ENCODE peak calls at places on chromosomes 13 and 19, in seven cellular contexts. One of them, this sample, is unnamed.

GRCh38 chr13:30734434-30734833 is 909 bp upstream of the ALOX5AP start:
- DNase-seq in left kidney: no peak
- DNase-seq in colonic mucosa: no peak
- DNase-seq in stimulated activated CD4-positive, alpha-beta T cell treated with anti-CD3 and anti-CD28 coated beads, Interleukin-1b, Interleukin-23, amount 100 ng/mL, for 24 hours: no peak
- DNase-seq in effector memory CD8-positive, alpha-beta T cell: no peak
- DNase-seq in T-helper 2 cell treated with Interferon-gamma antibody and Interleukin-4, amounts not matched to agents 5 μg/mL and 100 μg/mL, for 36 hours: no peak
- DNase-seq in stimulated activated naive CD8-positive, alpha-beta T cell treated with anti-CD3 and anti-CD28 coated beads, Interleukin-15, amount 100 ng/mL, for 72 hours: no peak
- DNase-seq in this sample: no peak

GRCh38 chr13:91247768-91248167 is 99.7 kb upstream of the MIR17HG start:
- DNase-seq in colonic mucosa: no peak
- DNase-seq in stimulated activated naive CD8-positive, alpha-beta T cell treated with anti-CD3 and anti-CD28 coated beads, Interleukin-15, amount 100 ng/mL, for 72 hours: no peak
- DNase-seq in left kidney: peak; percentile 14
- DNase-seq in T-helper 2 cell treated with Interferon-gamma antibody and Interleukin-4, amounts not matched to agents 5 μg/mL and 100 μg/mL, for 36 hours: no peak
- DNase-seq in stimulated activated CD4-positive, alpha-beta T cell treated with anti-CD3 and anti-CD28 coated beads, Interleukin-1b, Interleukin-23, amount 100 ng/mL, for 24 hours: no peak
- DNase-seq in effector memory CD8-positive, alpha-beta T cell: no peak
- DNase-seq in this sample: no peak

GRCh38 chr13:98606296-98606695 is 29.4 kb upstream of the STK24 start:
- DNase-seq in colonic mucosa: no peak
- DNase-seq in left kidney: peak; percentile 65
- DNase-seq in effector memory CD8-positive, alpha-beta T cell: no peak
- DNase-seq in stimulated activated CD4-positive, alpha-beta T cell treated with anti-CD3 and anti-CD28 coated beads, Interleukin-1b, Interleukin-23, amount 100 ng/mL, for 24 hours: no peak
- DNase-seq in stimulated activated naive CD8-positive, alpha-beta T cell treated with anti-CD3 and anti-CD28 coated beads, Interleukin-15, amount 100 ng/mL, for 72 hours: no peak
- DNase-seq in T-helper 2 cell treated with Interferon-gamma antibody and Interleukin-4, amounts not matched to agents 5 μg/mL and 100 μg/mL, for 36 hours: no peak
- DNase-seq in this sample: no peak

GRCh38 chr19:2394669-2395292 is 32.6 kb downstream of the TIMM13 start:
- DNase-seq in stimulated activated CD4-positive, alpha-beta T cell treated with anti-CD3 and anti-CD28 coated beads, Interleukin-1b, Interleukin-23, amount 100 ng/mL, for 24 hours: no peak
- DNase-seq in stimulated activated naive CD8-positive, alpha-beta T cell treated with anti-CD3 and anti-CD28 coated beads, Interleukin-15, amount 100 ng/mL, for 72 hours: no peak
- DNase-seq in left kidney: no peak
- DNase-seq in colonic mucosa: peak; percentile 73
- DNase-seq in T-helper 2 cell treated with Interferon-gamma antibody and Interleukin-4, amounts not matched to agents 5 μg/mL and 100 μg/mL, for 36 hours: no peak
- DNase-seq in effector memory CD8-positive, alpha-beta T cell: no peak
- DNase-seq in this sample: no peak

GRCh38 chr19:7648265-7649014 is 11.5 kb downstream of the STXBP2 start:
- DNase-seq in colonic mucosa: no peak
- DNase-seq in T-helper 2 cell treated with Interferon-gamma antibody and Interleukin-4, amounts not matched to agents 5 μg/mL and 100 μg/mL, for 36 hours: no peak
- DNase-seq in effector memory CD8-positive, alpha-beta T cell: no peak
- DNase-seq in stimulated activated naive CD8-positive, alpha-beta T cell treated with anti-CD3 and anti-CD28 coated beads, Interleukin-15, amount 100 ng/mL, for 72 hours: no peak
- DNase-seq in stimulated activated CD4-positive, alpha-beta T cell treated with anti-CD3 and anti-CD28 coated beads, Interleukin-1b, Interleukin-23, amount 100 ng/mL, for 24 hours: no peak
- DNase-seq in left kidney: no peak
- DNase-seq in this sample: no peak

GRCh38 chr19:58516964-58517833 is 2.4 kb downstream of the ZBTB45 start:
- DNase-seq in left kidney: no peak
- DNase-seq in effector memory CD8-positive, alpha-beta T cell: no peak
- DNase-seq in T-helper 2 cell treated with Interferon-gamma antibody and Interleukin-4, amounts not matched to agents 5 μg/mL and 100 μg/mL, for 36 hours: no peak
- DNase-seq in colonic mucosa: no peak
- DNase-seq in stimulated activated naive CD8-positive, alpha-beta T cell treated with anti-CD3 and anti-CD28 coated beads, Interleukin-15, amount 100 ng/mL, for 72 hours: no peak
- DNase-seq in stimulated activated CD4-positive, alpha-beta T cell treated with anti-CD3 and anti-CD28 coated beads, Interleukin-1b, Interleukin-23, amount 100 ng/mL, for 24 hours: no peak
- DNase-seq in this sample: no peak

GRCh38 chr13:112679381-112679780 is 10.5 kb upstream of the ATP11A start:
- DNase-seq in stimulated activated CD4-positive, alpha-beta T cell treated with anti-CD3 and anti-CD28 coated beads, Interleukin-1b, Interleukin-23, amount 100 ng/mL, for 24 hours: no peak
- DNase-seq in left kidney: no peak
- DNase-seq in colonic mucosa: no peak
- DNase-seq in stimulated activated naive CD8-positive, alpha-beta T cell treated with anti-CD3 and anti-CD28 coated beads, Interleukin-15, amount 100 ng/mL, for 72 hours: no peak
- DNase-seq in effector memory CD8-positive, alpha-beta T cell: no peak
- DNase-seq in T-helper 2 cell treated with Interferon-gamma antibody and Interleukin-4, amounts not matched to agents 5 μg/mL and 100 μg/mL, for 36 hours: no peak
- DNase-seq in this sample: no peak

GRCh38 chr13:49997935-49998334 is 1.1 kb downstream of the TRIM13 start:
- DNase-seq in T-helper 2 cell treated with Interferon-gamma antibody and Interleukin-4, amounts not matched to agents 5 μg/mL and 100 μg/mL, for 36 hours: no peak
- DNase-seq in stimulated activated naive CD8-positive, alpha-beta T cell treated with anti-CD3 and anti-CD28 coated beads, Interleukin-15, amount 100 ng/mL, for 72 hours: no peak
- DNase-seq in stimulated activated CD4-positive, alpha-beta T cell treated with anti-CD3 and anti-CD28 coated beads, Interleukin-1b, Interleukin-23, amount 100 ng/mL, for 24 hours: no peak
- DNase-seq in left kidney: peak; percentile 20
- DNase-seq in effector memory CD8-positive, alpha-beta T cell: no peak
- DNase-seq in colonic mucosa: peak; percentile 31
- DNase-seq in this sample: no peak

GRCh38 chr13:91609353-91609752 is 210.9 kb downstream of the GPC5 start:
- DNase-seq in T-helper 2 cell treated with Interferon-gamma antibody and Interleukin-4, amounts not matched to agents 5 μg/mL and 100 μg/mL, for 36 hours: no peak
- DNase-seq in left kidney: peak; percentile 89
- DNase-seq in stimulated activated naive CD8-positive, alpha-beta T cell treated with anti-CD3 and anti-CD28 coated beads, Interleukin-15, amount 100 ng/mL, for 72 hours: no peak
- DNase-seq in stimulated activated CD4-positive, alpha-beta T cell treated with anti-CD3 and anti-CD28 coated beads, Interleukin-1b, Interleukin-23, amount 100 ng/mL, for 24 hours: no peak
- DNase-seq in effector memory CD8-positive, alpha-beta T cell: no peak
- DNase-seq in colonic mucosa: no peak
- DNase-seq in this sample: no peak

GRCh38 chr13:93477238-93477637 is 250.6 kb downstream of the GPC6 start:
- DNase-seq in effector memory CD8-positive, alpha-beta T cell: no peak
- DNase-seq in T-helper 2 cell treated with Interferon-gamma antibody and Interleukin-4, amounts not matched to agents 5 μg/mL and 100 μg/mL, for 36 hours: no peak
- DNase-seq in left kidney: no peak
- DNase-seq in stimulated activated naive CD8-positive, alpha-beta T cell treated with anti-CD3 and anti-CD28 coated beads, Interleukin-15, amount 100 ng/mL, for 72 hours: no peak
- DNase-seq in colonic mucosa: no peak
- DNase-seq in stimulated activated CD4-positive, alpha-beta T cell treated with anti-CD3 and anti-CD28 coated beads, Interleukin-1b, Interleukin-23, amount 100 ng/mL, for 24 hours: no peak
- DNase-seq in this sample: no peak

GRCh38 chr13:78657699-78658629 is 991 bp downstream of the OBI1 start:
- DNase-seq in left kidney: no peak
- DNase-seq in stimulated activated naive CD8-positive, alpha-beta T cell treated with anti-CD3 and anti-CD28 coated beads, Interleukin-15, amount 100 ng/mL, for 72 hours: no peak
- DNase-seq in stimulated activated CD4-positive, alpha-beta T cell treated with anti-CD3 and anti-CD28 coated beads, Interleukin-1b, Interleukin-23, amount 100 ng/mL, for 24 hours: no peak
- DNase-seq in effector memory CD8-positive, alpha-beta T cell: no peak
- DNase-seq in colonic mucosa: no peak
- DNase-seq in T-helper 2 cell treated with Interferon-gamma antibody and Interleukin-4, amounts not matched to agents 5 μg/mL and 100 μg/mL, for 36 hours: no peak
- DNase-seq in this sample: no peak

GRCh38 chr13:96898212-96898611 is 96.1 kb downstream of the OXGR1 start:
- DNase-seq in left kidney: no peak
- DNase-seq in T-helper 2 cell treated with Interferon-gamma antibody and Interleukin-4, amounts not matched to agents 5 μg/mL and 100 μg/mL, for 36 hours: no peak
- DNase-seq in stimulated activated naive CD8-positive, alpha-beta T cell treated with anti-CD3 and anti-CD28 coated beads, Interleukin-15, amount 100 ng/mL, for 72 hours: no peak
- DNase-seq in colonic mucosa: no peak
- DNase-seq in stimulated activated CD4-positive, alpha-beta T cell treated with anti-CD3 and anti-CD28 coated beads, Interleukin-1b, Interleukin-23, amount 100 ng/mL, for 24 hours: no peak
- DNase-seq in effector memory CD8-positive, alpha-beta T cell: no peak
- DNase-seq in this sample: no peak

GRCh38 chr19:19613456-19613855 is 5.0 kb downstream of the PBX4 start:
- DNase-seq in left kidney: no peak
- DNase-seq in effector memory CD8-positive, alpha-beta T cell: no peak
- DNase-seq in colonic mucosa: no peak
- DNase-seq in stimulated activated CD4-positive, alpha-beta T cell treated with anti-CD3 and anti-CD28 coated beads, Interleukin-1b, Interleukin-23, amount 100 ng/mL, for 24 hours: no peak
- DNase-seq in T-helper 2 cell treated with Interferon-gamma antibody and Interleukin-4, amounts not matched to agents 5 μg/mL and 100 μg/mL, for 36 hours: no peak
- DNase-seq in stimulated activated naive CD8-positive, alpha-beta T cell treated with anti-CD3 and anti-CD28 coated beads, Interleukin-15, amount 100 ng/mL, for 72 hours: no peak
- DNase-seq in this sample: no peak

GRCh38 chr13:50161052-50161451 is 145.8 kb downstream of the KCNRG start:
- DNase-seq in left kidney: no peak
- DNase-seq in stimulated activated CD4-positive, alpha-beta T cell treated with anti-CD3 and anti-CD28 coated beads, Interleukin-1b, Interleukin-23, amount 100 ng/mL, for 24 hours: no peak
- DNase-seq in T-helper 2 cell treated with Interferon-gamma antibody and Interleukin-4, amounts not matched to agents 5 μg/mL and 100 μg/mL, for 36 hours: no peak
- DNase-seq in stimulated activated naive CD8-positive, alpha-beta T cell treated with anti-CD3 and anti-CD28 coated beads, Interleukin-15, amount 100 ng/mL, for 72 hours: no peak
- DNase-seq in effector memory CD8-positive, alpha-beta T cell: no peak
- DNase-seq in colonic mucosa: no peak
- DNase-seq in this sample: no peak

GRCh38 chr13:33279414-33279813 is 6.1 kb downstream of the STARD13 start:
- DNase-seq in stimulated activated naive CD8-positive, alpha-beta T cell treated with anti-CD3 and anti-CD28 coated beads, Interleukin-15, amount 100 ng/mL, for 72 hours: no peak
- DNase-seq in T-helper 2 cell treated with Interferon-gamma antibody and Interleukin-4, amounts not matched to agents 5 μg/mL and 100 μg/mL, for 36 hours: no peak
- DNase-seq in left kidney: no peak
- DNase-seq in stimulated activated CD4-positive, alpha-beta T cell treated with anti-CD3 and anti-CD28 coated beads, Interleukin-1b, Interleukin-23, amount 100 ng/mL, for 24 hours: no peak
- DNase-seq in effector memory CD8-positive, alpha-beta T cell: no peak
- DNase-seq in colonic mucosa: peak; percentile 77
- DNase-seq in this sample: no peak

GRCh38 chr13:73025212-73026012 is 33.4 kb upstream of the KLF5 start:
- DNase-seq in effector memory CD8-positive, alpha-beta T cell: no peak
- DNase-seq in left kidney: no peak
- DNase-seq in colonic mucosa: no peak
- DNase-seq in stimulated activated CD4-positive, alpha-beta T cell treated with anti-CD3 and anti-CD28 coated beads, Interleukin-1b, Interleukin-23, amount 100 ng/mL, for 24 hours: no peak
- DNase-seq in T-helper 2 cell treated with Interferon-gamma antibody and Interleukin-4, amounts not matched to agents 5 μg/mL and 100 μg/mL, for 36 hours: no peak
- DNase-seq in stimulated activated naive CD8-positive, alpha-beta T cell treated with anti-CD3 and anti-CD28 coated beads, Interleukin-15, amount 100 ng/mL, for 72 hours: no peak
- DNase-seq in this sample: no peak